ENCODE peak calls at places on chromosomes 5 and 9, in eight cellular contexts. W is H1, N is uterus, F is AG10803, Q is WERI-Rb-1, D is heart left ventricle, V is A549, E is gastrocnemius medialis. Z is an unnamed sample.

GRCh38 chr5:146513462-146513861 is 2.5 kb downstream of the GPR151 start:
- DNase-seq in W (no peak), N (no peak), F (no peak), Q (no peak), D (no peak), V (no peak), E (no peak), Z (no peak)

GRCh38 chr9:32255026-32255425 is 129.4 kb upstream of the ACO1 start:
- DNase-seq in W (no peak), N (no peak), F (no peak), Q (no peak), D (no peak), V (no peak), E (no peak), Z (no peak)

GRCh38 chr5:172173771-172174170 is 14.3 kb downstream of the STK10 start:
- DNase-seq in W (no peak), N (no peak), F (peak), Q (no peak), D (peak), V (no peak), E (no peak), Z (no peak)

GRCh38 chr9:108282872-108283271 is 572.9 kb downstream of the ACTL7B start:
- DNase-seq in W (no peak), N (no peak), F (no peak), Q (no peak), D (no peak), V (no peak), E (no peak), Z (no peak)

GRCh38 chr5:122165574-122166021 is 36.3 kb downstream of the ZNF474 start:
- DNase-seq in W (no peak), N (no peak), F (peak), Q (no peak), D (no peak), V (no peak), E (no peak), Z (peak)

GRCh38 chr5:342501-343460 is 21.3 kb downstream of the AHRR start:
- DNase-seq in W (no peak), N (no peak), F (no peak), Q (no peak), D (no peak), V (no peak), E (no peak), Z (no peak)

GRCh38 chr9:1276474-1276873 is 226.3 kb downstream of the DMRT2 start:
- DNase-seq in W (no peak), N (no peak), F (no peak), Q (no peak), D (no peak), V (no peak), E (no peak), Z (no peak)

GRCh38 chr5:72597456-72597948 is 90.3 kb upstream of the ZNF366 start:
- DNase-seq in W (no peak), N (no peak), F (peak), Q (no peak), D (no peak), V (peak), E (peak), Z (peak)

GRCh38 chr5:10891193-10891592 is 130.2 kb upstream of the DAP start:
- DNase-seq in W (no peak), N (no peak), F (no peak), Q (no peak), D (no peak), V (no peak), E (no peak), Z (no peak)

GRCh38 chr9:111896942-111897830 is 572 bp downstream of the UGCG start:
- DNase-seq in W (no peak), N (peak), F (peak), Q (peak), D (no peak), V (peak), E (peak), Z (peak)

GRCh38 chr5:98299435-98299834 is 474.0 kb upstream of the RGMB start:
- DNase-seq in W (no peak), N (no peak), F (no peak), Q (no peak), D (no peak), V (no peak), E (no peak), Z (no peak)

GRCh38 chr9:105355810-105356209 is 92.0 kb upstream of the FSD1L start:
- DNase-seq in W (no peak), N (no peak), F (no peak), Q (no peak), D (no peak), V (no peak), E (no peak), Z (no peak)

GRCh38 chr5:103690676-103691075 is 128.1 kb upstream of the NUDT12 start:
- DNase-seq in W (no peak), N (no peak), F (no peak), Q (no peak), D (no peak), V (no peak), E (no peak), Z (no peak)

GRCh38 chr5:157379983-157380382 is 80.0 kb upstream of the NIPAL4 start:
- DNase-seq in W (no peak), N (no peak), F (no peak), Q (no peak), D (no peak), V (no peak), E (no peak), Z (no peak)

GRCh38 chr5:79255786-79256557 is 20.0 kb downstream of the JMY start:
- DNase-seq in W (peak), N (no peak), F (peak), Q (peak), D (no peak), V (peak), E (no peak), Z (peak)

GRCh38 chr9:136724772-136725171 is 12.4 kb downstream of the DIPK1B start:
- DNase-seq in W (no peak), N (no peak), F (no peak), Q (no peak), D (no peak), V (no peak), E (no peak), Z (no peak)
- H3K4me3 ChIP-seq in W (no peak), N (no peak), F (no peak), Q (no peak), D (no peak), V (no peak), E (no peak), Z (no peak)

GRCh38 chr5:15966066-15966640 is 213.4 kb downstream of the MARCHF11 start:
- DNase-seq in W (no peak), N (no peak), F (no peak), Q (no peak), D (no peak), V (no peak), E (no peak), Z (no peak)

GRCh38 chr5:15966651-15967050 is 212.9 kb downstream of the MARCHF11 start:
- DNase-seq in W (no peak), N (no peak), F (peak), Q (no peak), D (no peak), V (no peak), E (no peak), Z (peak)

GRCh38 chr5:15968994-15969393 is 210.6 kb downstream of the MARCHF11 start:
- DNase-seq in W (no peak), N (no peak), F (peak), Q (no peak), D (peak), V (no peak), E (no peak), Z (no peak)
- TF ChIP-seq CTCF in W (no peak), N (no peak), F (no peak), Q (no peak), D (no peak), V (no peak), E (no peak), Z (no peak)

GRCh38 chr5:134099288-134099872 is 15.1 kb upstream of the TCF7 start:
- DNase-seq in W (no peak), N (no peak), F (no peak), Q (no peak), D (no peak), V (no peak), E (no peak), Z (no peak)
- H3K4me3 ChIP-seq in W (no peak), N (no peak), F (no peak), Q (no peak), D (no peak), V (no peak), E (no peak), Z (no peak)

GRCh38 chr5:17634160-17634559 is at the start of gene TAF11L14:
- DNase-seq in W (no peak), N (no peak), F (no peak), Q (no peak), D (no peak), V (no peak), E (no peak), Z (no peak)
- TF ChIP-seq CTCF in W (no peak), N (no peak), F (no peak), Q (no peak), D (no peak), V (no peak), E (no peak), Z (no peak)

DNA sequence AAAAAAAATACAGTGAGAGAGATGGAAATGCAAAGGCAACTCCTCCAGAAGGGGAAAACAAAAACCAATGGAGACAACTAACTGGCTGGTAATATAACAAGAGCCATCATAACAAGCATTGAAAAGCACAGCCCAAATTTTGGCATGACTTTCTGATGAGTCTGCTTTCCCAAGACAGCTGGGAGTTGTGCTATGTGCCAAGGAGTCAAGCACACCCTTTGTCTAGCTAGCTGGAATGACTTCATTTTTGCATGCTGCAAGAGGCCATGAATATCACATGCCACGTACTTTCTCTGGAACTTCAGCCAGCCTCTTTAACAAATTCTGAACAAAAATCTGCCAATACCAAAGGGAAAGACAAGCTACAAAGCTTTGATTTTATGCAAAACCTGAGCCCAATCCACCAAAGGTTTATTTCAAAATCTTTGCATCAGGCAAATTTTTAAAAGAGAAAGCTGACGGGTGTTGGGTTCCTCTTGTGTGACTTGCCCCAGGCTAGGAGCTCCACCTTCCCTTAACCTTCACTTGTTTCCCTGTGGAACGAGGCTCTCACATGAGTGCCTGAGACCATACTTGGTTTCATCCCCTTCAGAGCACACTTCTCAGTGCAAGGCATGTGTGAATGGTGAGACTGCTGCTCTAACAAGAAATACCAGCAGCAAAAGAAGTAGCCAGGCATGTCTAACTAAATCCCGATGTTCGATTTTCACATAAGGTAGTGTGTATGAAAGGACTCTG is 47.3 kb downstream of the S1PR3 start:
- DNase-seq in W (no peak), N (peak), F (peak), Q (no peak), D (peak), V (no peak), E (peak), Z (peak)
- H3K4me3 ChIP-seq in W (no peak), N (no peak), F (peak), Q (no peak), D (no peak), V (no peak), E (no peak), Z (no peak)

DNA sequence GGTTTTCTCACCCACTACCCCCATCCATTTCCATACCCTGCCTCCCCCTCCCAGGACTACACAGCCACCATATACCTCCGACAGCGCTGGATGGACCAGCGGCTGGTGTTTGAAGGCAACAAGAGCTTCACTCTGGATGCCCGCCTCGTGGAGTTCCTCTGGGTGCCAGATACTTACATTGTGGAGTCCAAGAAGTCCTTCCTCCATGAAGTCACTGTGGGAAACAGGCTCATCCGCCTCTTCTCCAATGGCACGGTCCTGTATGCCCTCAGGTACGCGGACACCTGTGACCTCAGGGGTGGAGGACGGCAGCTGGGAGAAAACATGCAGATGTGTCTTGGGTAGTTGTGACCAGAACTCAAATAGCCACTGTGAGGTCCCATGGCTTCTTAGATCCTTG is 11.6 kb downstream of the GABRP start:
- DNase-seq in W (no peak), N (no peak), F (no peak), Q (no peak), D (no peak), V (no peak), E (no peak), Z (no peak)
- TF ChIP-seq CTCF in W (no peak), N (no peak), F (no peak), Q (no peak), D (no peak), V (no peak), E (no peak), Z (no peak)

GRCh38 chr5:71586941-71587708 is at the start of gene MCCC2:
- DNase-seq in W (peak), N (peak), F (peak), Q (peak), D (peak), V (peak), E (peak), Z (peak)

GRCh38 chr5:71587709-71588532 is 781 bp downstream of the MCCC2 start:
- DNase-seq in W (no peak), N (no peak), F (no peak), Q (peak), D (no peak), V (no peak), E (no peak), Z (no peak)

GRCh38 chr5:71588533-71588885 is 1.4 kb downstream of the MCCC2 start:
- DNase-seq in W (no peak), N (no peak), F (no peak), Q (no peak), D (no peak), V (no peak), E (no peak), Z (no peak)

GRCh38 chr5:71582945-71583584 is 4.1 kb upstream of the MCCC2 start:
- DNase-seq in W (no peak), N (no peak), F (no peak), Q (no peak), D (no peak), V (no peak), E (no peak), Z (no peak)

DNA sequence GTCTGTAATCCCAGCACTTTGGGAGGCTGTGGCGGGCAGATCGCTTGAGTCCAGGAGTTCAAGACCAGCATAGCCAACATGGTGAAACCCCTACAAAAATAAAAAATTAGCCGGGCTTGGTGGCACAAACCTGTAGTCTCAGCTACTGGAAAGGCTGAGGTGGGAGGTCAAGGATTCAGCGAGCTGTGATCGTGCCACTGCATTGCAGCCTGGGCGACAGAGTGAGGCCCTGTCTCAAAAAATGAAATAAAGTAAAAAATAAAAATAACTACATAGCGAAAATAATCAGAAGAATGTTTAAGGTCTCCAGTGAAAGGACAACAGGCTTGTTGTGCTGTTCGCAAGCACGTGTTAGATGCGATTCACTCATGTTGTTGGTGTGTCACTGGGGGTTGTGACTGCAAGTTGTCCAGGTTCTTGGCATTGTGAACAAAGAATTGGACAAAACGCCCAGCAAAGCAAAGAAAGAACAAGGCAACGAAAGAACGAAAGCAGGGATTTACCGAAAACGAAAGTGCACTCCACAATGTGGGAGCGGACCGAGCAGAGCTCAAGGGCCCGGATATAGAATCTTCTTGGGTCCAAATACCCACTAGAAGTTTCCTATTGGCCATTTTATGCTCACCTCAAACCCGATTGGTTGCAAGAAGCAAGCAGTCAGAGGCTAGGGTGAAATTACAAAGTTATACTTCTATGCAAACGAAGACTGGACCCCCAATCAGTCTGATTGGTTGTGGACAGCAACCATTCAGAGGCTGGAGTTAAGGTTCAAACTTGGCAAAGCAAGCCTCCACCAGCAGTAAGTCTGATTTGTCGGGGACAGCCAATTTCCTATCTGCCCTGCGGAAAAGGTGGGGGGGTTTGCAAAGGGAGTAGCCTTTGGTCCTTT is 844 bp upstream of the MCCC2 start:
- DNase-seq in W (peak), N (no peak), F (peak), Q (peak), D (no peak), V (no peak), E (no peak), Z (peak)
- H3K4me3 ChIP-seq in W (peak), N (peak), F (peak), Q (peak), D (peak), V (peak), E (peak), Z (peak)

Z was measured in cardiac muscle cell.